ENCODE peak calls at places on chromosomes 4 and X, in six cellular contexts. B is stimulated activated CD8-positive, alpha-beta memory T cell treated with anti-CD3 and anti-CD28 coated beads, Interleukin-7, amount 100 ng/mL, for 1 hour; N is C1 segment of cervical spinal cord; R is AG09309; H is astrocyte of the spinal cord; X is germinal center. P is an unnamed sample.

GRCh38 chr4:173182403-173182802 is 13.8 kb downstream of the GALNT7 start:
- DNase-seq in H (peak), N (no peak), R (peak), B (no peak), X (no peak), P (peak)

GRCh38 chr4:157664726-157665125 is 444.2 kb downstream of the GRIA2 start:
- DNase-seq in X (no peak), B (no peak), R (peak), N (no peak), H (peak), P (peak)

GRCh38 chrX:76420237-76420636 is 7.3 kb upstream of the MAGEE1 start:
- DNase-seq in H (no peak), R (no peak), B (no peak), N (no peak), X (no peak), P (no peak)

GRCh38 chrX:122982521-122982920 is 201.6 kb upstream of the GRIA3 start:
- DNase-seq in R (no peak), B (no peak), N (no peak), H (no peak), X (no peak), P (no peak)

GRCh38 chr4:5821665-5822358 is 71.1 kb downstream of the CRMP1 start:
- DNase-seq in H (no peak), R (no peak), N (no peak), B (no peak), X (no peak), P (no peak)

GRCh38 chrX:53186363-53186762 is 38.6 kb downstream of the KDM5C start:
- DNase-seq in R (no peak), B (no peak), N (no peak), X (no peak), H (no peak), P (peak)

GRCh38 chrX:120753413-120754251 is 122.0 kb downstream of the CT47B1 start:
- DNase-seq in N (no peak), B (no peak), H (no peak), X (peak), R (no peak), P (no peak)

GRCh38 chr4:182019148-182019652 is 224.0 kb upstream of the TENM3 start:
- DNase-seq in X (no peak), B (no peak), R (no peak), H (no peak), N (no peak), P (no peak)

GRCh38 chr4:53905935-53906377 is 158.4 kb downstream of the CHIC2 start:
- DNase-seq in R (no peak), H (peak), B (no peak), N (no peak), X (no peak), P (peak)

GRCh38 chr4:187865914-187866313 is 129.7 kb upstream of the ZFP42 start:
- DNase-seq in X (no peak), H (no peak), N (no peak), R (no peak), B (no peak), P (no peak)

GRCh38 chrX:48498374-48498809 is 10.4 kb upstream of the PORCN start:
- DNase-seq in B (no peak), R (peak), N (no peak), H (peak), X (no peak), P (peak)

GRCh38 chr4:157358439-157358838 is 137.9 kb downstream of the GRIA2 start:
- DNase-seq in X (no peak), B (no peak), N (no peak), R (no peak), H (no peak), P (no peak)

GRCh38 chrX:103362504-103362903 is 6.2 kb downstream of the TCEAL9 start:
- DNase-seq in R (no peak), X (no peak), N (no peak), H (no peak), B (no peak), P (peak)

GRCh38 chrX:154476821-154477220 is 2.3 kb downstream of the LAGE3 start:
- DNase-seq in R (no peak), B (no peak), N (no peak), X (no peak), H (no peak), P (no peak)

GRCh38 chr4:47486306-47486705 is 1.2 kb downstream of the ATP10D start:
- DNase-seq in X (no peak), B (no peak), N (no peak), H (peak), R (no peak), P (peak)

GRCh38 chr4:86935833-86936721 is 1.3 kb downstream of the AFF1 start:
- DNase-seq in B (peak), N (no peak), X (peak), R (no peak), H (peak), P (peak)